ENCODE peak calls at places on chromosomes 12 and 14, in nine cellular contexts. One of them, this sample, is unnamed.

GRCh38 chr12:121653999-121654398 is 15.5 kb downstream of the MORN3 start:
- DNase-seq in right cardiac atrium: no peak
- DNase-seq in Panc1: no peak
- DNase-seq in K562: peak; percentile 79
- DNase-seq in heart right ventricle: no peak
- DNase-seq in CD4-positive, alpha-beta memory T cell: no peak
- DNase-seq in AG04450: no peak
- DNase-seq in fibroblast of lung: no peak
- DNase-seq in adrenal gland: no peak
- DNase-seq in this sample: no peak

GRCh38 chr12:121344506-121344905 is 7.7 kb downstream of the ANAPC5 start:
- DNase-seq in adrenal gland: no peak
- DNase-seq in Panc1: no peak
- DNase-seq in K562: no peak
- DNase-seq in CD4-positive, alpha-beta memory T cell: no peak
- DNase-seq in AG04450: no peak
- DNase-seq in right cardiac atrium: no peak
- DNase-seq in fibroblast of lung: no peak
- DNase-seq in heart right ventricle: no peak
- DNase-seq in this sample: no peak

GRCh38 chr14:100544506-100545141 is 42.6 kb downstream of the BEGAIN start:
- DNase-seq in CD4-positive, alpha-beta memory T cell: no peak
- DNase-seq in fibroblast of lung: no peak
- DNase-seq in AG04450: no peak
- DNase-seq in adrenal gland: no peak
- DNase-seq in K562: no peak
- DNase-seq in right cardiac atrium: peak; percentile 41
- DNase-seq in heart right ventricle: no peak
- DNase-seq in Panc1: no peak
- DNase-seq in this sample: no peak

GRCh38 chr14:71918955-71919354 is 13.3 kb upstream of the RGS6 start:
- DNase-seq in K562: no peak
- DNase-seq in fibroblast of lung: no peak
- DNase-seq in AG04450: no peak
- DNase-seq in adrenal gland: no peak
- DNase-seq in heart right ventricle: no peak
- DNase-seq in CD4-positive, alpha-beta memory T cell: no peak
- DNase-seq in Panc1: no peak
- DNase-seq in right cardiac atrium: no peak
- DNase-seq in this sample: no peak

GRCh38 chr12:112537710-112538396 is 119.1 kb downstream of the PTPN11 start:
- DNase-seq in AG04450: no peak
- DNase-seq in heart right ventricle: no peak
- DNase-seq in fibroblast of lung: no peak
- DNase-seq in adrenal gland: no peak
- DNase-seq in Panc1: no peak
- DNase-seq in CD4-positive, alpha-beta memory T cell: no peak
- DNase-seq in K562: no peak
- DNase-seq in right cardiac atrium: no peak
- DNase-seq in this sample: no peak

GRCh38 chr12:42557586-42558172 is 31.9 kb downstream of the PRICKLE1 start:
- DNase-seq in AG04450: no peak
- DNase-seq in heart right ventricle: no peak
- DNase-seq in K562: no peak
- DNase-seq in fibroblast of lung: no peak
- DNase-seq in CD4-positive, alpha-beta memory T cell: no peak
- DNase-seq in right cardiac atrium: no peak
- DNase-seq in adrenal gland: no peak
- DNase-seq in Panc1: no peak
- DNase-seq in this sample: no peak

GRCh38 chr12:114926341-114926740 is 242.4 kb upstream of the TBX3 start:
- DNase-seq in Panc1: no peak
- DNase-seq in fibroblast of lung: no peak
- DNase-seq in adrenal gland: no peak
- DNase-seq in CD4-positive, alpha-beta memory T cell: no peak
- DNase-seq in heart right ventricle: no peak
- DNase-seq in K562: no peak
- DNase-seq in right cardiac atrium: no peak
- DNase-seq in AG04450: no peak
- DNase-seq in this sample: no peak

GRCh38 chr12:49537709-49538601 is 875 bp upstream of the KCNH3 start:
- DNase-seq in heart right ventricle: no peak
- DNase-seq in Panc1: no peak
- DNase-seq in fibroblast of lung: no peak
- DNase-seq in right cardiac atrium: no peak
- DNase-seq in adrenal gland: no peak
- DNase-seq in AG04450: no peak
- DNase-seq in K562: peak; percentile 37
- DNase-seq in CD4-positive, alpha-beta memory T cell: no peak
- DNase-seq in this sample: peak; percentile 32

GRCh38 chr12:109310247-109311125 is 1.4 kb upstream of the FOXN4 start:
- DNase-seq in K562: peak; percentile 61
- DNase-seq in heart right ventricle: no peak
- DNase-seq in CD4-positive, alpha-beta memory T cell: no peak
- DNase-seq in fibroblast of lung: no peak
- DNase-seq in adrenal gland: no peak
- DNase-seq in right cardiac atrium: no peak
- DNase-seq in Panc1: no peak
- DNase-seq in AG04450: no peak
- DNase-seq in this sample: peak; percentile 83

GRCh38 chr14:72792051-72792788 is 101.7 kb downstream of the DPF3 start:
- DNase-seq in CD4-positive, alpha-beta memory T cell: no peak
- DNase-seq in fibroblast of lung: peak; percentile 31
- DNase-seq in K562: no peak
- DNase-seq in adrenal gland: peak; percentile 93
- DNase-seq in Panc1: no peak
- DNase-seq in right cardiac atrium: peak; percentile 83
- DNase-seq in heart right ventricle: peak; percentile 68
- DNase-seq in AG04450: no peak
- DNase-seq in this sample: no peak

GRCh38 chr14:95998656-95999055 is 40.5 kb upstream of the C14orf132 start:
- DNase-seq in fibroblast of lung: peak; percentile 70
- DNase-seq in K562: no peak
- DNase-seq in AG04450: peak; percentile 13
- DNase-seq in right cardiac atrium: no peak
- DNase-seq in heart right ventricle: no peak
- DNase-seq in Panc1: no peak
- DNase-seq in CD4-positive, alpha-beta memory T cell: no peak
- DNase-seq in adrenal gland: no peak
- DNase-seq in this sample: peak; percentile 10

GRCh38 chr12:123614531-123614930 is 12.6 kb downstream of the DDX55 start:
- DNase-seq in Panc1: no peak
- DNase-seq in right cardiac atrium: peak; percentile 57
- DNase-seq in heart right ventricle: no peak
- DNase-seq in AG04450: no peak
- DNase-seq in adrenal gland: peak; percentile 71
- DNase-seq in K562: no peak
- DNase-seq in CD4-positive, alpha-beta memory T cell: no peak
- DNase-seq in fibroblast of lung: peak; percentile 35
- DNase-seq in this sample: no peak

GRCh38 chr12:54431911-54432814 is 13.1 kb upstream of the ITGA5 start:
- DNase-seq in AG04450: peak; percentile 16
- DNase-seq in Panc1: no peak
- DNase-seq in fibroblast of lung: peak; percentile 90
- DNase-seq in adrenal gland: peak; percentile 82
- DNase-seq in heart right ventricle: peak; percentile 68
- DNase-seq in CD4-positive, alpha-beta memory T cell: no peak
- DNase-seq in right cardiac atrium: peak; percentile 88
- DNase-seq in K562: peak; percentile 87
- DNase-seq in this sample: no peak

DNA sequence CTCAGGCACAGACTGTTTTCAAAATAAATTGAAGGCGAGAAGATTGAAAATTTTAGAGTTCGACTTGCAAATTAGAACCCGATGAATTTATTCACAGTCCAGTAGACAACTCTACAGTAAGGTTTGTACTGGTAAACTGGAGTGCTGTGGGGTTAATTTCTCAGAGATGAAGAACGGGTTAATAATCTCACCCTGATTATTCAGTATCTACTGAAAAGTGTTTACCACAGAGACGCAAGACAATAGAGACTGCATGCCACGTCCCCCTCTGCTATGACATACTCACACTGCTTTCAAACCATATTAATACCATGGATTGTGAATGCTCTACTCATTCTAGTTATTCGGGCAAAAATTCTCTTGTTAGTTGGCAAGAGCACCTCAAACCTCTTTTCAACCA is 36.1 kb downstream of the CFL2 start:
- DNase-seq in K562: no peak
- DNase-seq in right cardiac atrium: no peak
- DNase-seq in AG04450: no peak
- DNase-seq in heart right ventricle: no peak
- DNase-seq in fibroblast of lung: no peak
- DNase-seq in CD4-positive, alpha-beta memory T cell: no peak
- DNase-seq in Panc1: no peak
- DNase-seq in adrenal gland: no peak
- DNase-seq in this sample: no peak
- H3K27ac ChIP-seq in K562: no peak overlapping the region
- H3K27ac ChIP-seq in right cardiac atrium: no peak overlapping the region
- H3K27ac ChIP-seq in AG04450: no peak overlapping the region
- H3K27ac ChIP-seq in heart right ventricle: no peak overlapping the region
- H3K27ac ChIP-seq in fibroblast of lung: no peak overlapping the region
- H3K27ac ChIP-seq in CD4-positive, alpha-beta memory T cell: no peak overlapping the region
- H3K27ac ChIP-seq in Panc1: peak overlapping the region; percentile 87
- H3K27ac ChIP-seq in adrenal gland: no peak overlapping the region
- H3K27ac ChIP-seq in this sample: no peak overlapping the region

GRCh38 chr14:69316449-69317391 is 56.8 kb downstream of the GALNT16 start:
- DNase-seq in AG04450: peak; percentile 94
- DNase-seq in K562: no peak
- DNase-seq in right cardiac atrium: peak; percentile 77
- DNase-seq in Panc1: peak; percentile 48
- DNase-seq in adrenal gland: peak; percentile 35
- DNase-seq in fibroblast of lung: peak; percentile 98
- DNase-seq in heart right ventricle: peak; percentile 40
- DNase-seq in CD4-positive, alpha-beta memory T cell: no peak
- DNase-seq in this sample: no peak

GRCh38 chr14:69317392-69317755 is 57.4 kb downstream of the GALNT16 start:
- DNase-seq in right cardiac atrium: no peak
- DNase-seq in fibroblast of lung: no peak
- DNase-seq in AG04450: no peak
- DNase-seq in adrenal gland: no peak
- DNase-seq in K562: no peak
- DNase-seq in Panc1: peak; percentile 30
- DNase-seq in CD4-positive, alpha-beta memory T cell: no peak
- DNase-seq in heart right ventricle: no peak
- DNase-seq in this sample: no peak

GRCh38 chr14:69318241-69318640 is 58.3 kb downstream of the GALNT16 start:
- DNase-seq in heart right ventricle: no peak
- DNase-seq in K562: no peak
- DNase-seq in CD4-positive, alpha-beta memory T cell: no peak
- DNase-seq in fibroblast of lung: no peak
- DNase-seq in right cardiac atrium: no peak
- DNase-seq in Panc1: no peak
- DNase-seq in adrenal gland: no peak
- DNase-seq in AG04450: no peak
- DNase-seq in this sample: peak; percentile 78

GRCh38 chr14:69318901-69319475 is 59.0 kb downstream of the GALNT16 start:
- DNase-seq in K562: no peak
- DNase-seq in fibroblast of lung: no peak
- DNase-seq in right cardiac atrium: no peak
- DNase-seq in heart right ventricle: no peak
- DNase-seq in adrenal gland: no peak
- DNase-seq in AG04450: no peak
- DNase-seq in CD4-positive, alpha-beta memory T cell: no peak
- DNase-seq in Panc1: no peak
- DNase-seq in this sample: no peak

DNA sequence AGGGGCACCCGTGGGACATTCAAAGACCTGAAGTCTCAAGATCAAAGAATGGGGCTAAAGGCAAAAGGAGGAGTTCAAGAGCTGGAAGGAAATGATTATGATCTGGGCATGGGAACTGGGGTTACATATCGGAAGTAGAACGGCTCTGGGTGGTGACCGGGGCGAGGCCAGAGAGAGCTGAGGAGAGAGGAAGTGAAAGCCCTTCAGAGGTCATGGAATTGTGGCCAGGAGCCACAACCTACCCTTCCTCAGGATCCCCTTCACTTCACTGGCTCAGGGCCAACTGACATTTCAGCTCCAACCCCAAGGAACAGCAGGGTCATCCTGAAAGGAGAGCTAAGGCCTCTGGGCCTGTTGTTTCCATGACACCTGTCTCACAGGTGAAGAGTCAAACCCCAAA is 57.8 kb downstream of the GALNT16 start:
- DNase-seq in AG04450: no peak
- DNase-seq in adrenal gland: no peak
- DNase-seq in CD4-positive, alpha-beta memory T cell: no peak
- DNase-seq in fibroblast of lung: no peak
- DNase-seq in Panc1: no peak
- DNase-seq in right cardiac atrium: no peak
- DNase-seq in heart right ventricle: no peak
- DNase-seq in K562: no peak
- DNase-seq in this sample: peak; percentile 9
- H3K27ac ChIP-seq in AG04450: peak overlapping the region; percentile 58
- H3K27ac ChIP-seq in adrenal gland: no peak overlapping the region
- H3K27ac ChIP-seq in CD4-positive, alpha-beta memory T cell: no peak overlapping the region
- H3K27ac ChIP-seq in fibroblast of lung: peak overlapping the region; percentile 79
- H3K27ac ChIP-seq in Panc1: no peak overlapping the region
- H3K27ac ChIP-seq in right cardiac atrium: peak overlapping the region; percentile 74
- H3K27ac ChIP-seq in heart right ventricle: peak overlapping the region; percentile 31
- H3K27ac ChIP-seq in K562: no peak overlapping the region
- H3K27ac ChIP-seq in this sample: no peak overlapping the region

DNA sequence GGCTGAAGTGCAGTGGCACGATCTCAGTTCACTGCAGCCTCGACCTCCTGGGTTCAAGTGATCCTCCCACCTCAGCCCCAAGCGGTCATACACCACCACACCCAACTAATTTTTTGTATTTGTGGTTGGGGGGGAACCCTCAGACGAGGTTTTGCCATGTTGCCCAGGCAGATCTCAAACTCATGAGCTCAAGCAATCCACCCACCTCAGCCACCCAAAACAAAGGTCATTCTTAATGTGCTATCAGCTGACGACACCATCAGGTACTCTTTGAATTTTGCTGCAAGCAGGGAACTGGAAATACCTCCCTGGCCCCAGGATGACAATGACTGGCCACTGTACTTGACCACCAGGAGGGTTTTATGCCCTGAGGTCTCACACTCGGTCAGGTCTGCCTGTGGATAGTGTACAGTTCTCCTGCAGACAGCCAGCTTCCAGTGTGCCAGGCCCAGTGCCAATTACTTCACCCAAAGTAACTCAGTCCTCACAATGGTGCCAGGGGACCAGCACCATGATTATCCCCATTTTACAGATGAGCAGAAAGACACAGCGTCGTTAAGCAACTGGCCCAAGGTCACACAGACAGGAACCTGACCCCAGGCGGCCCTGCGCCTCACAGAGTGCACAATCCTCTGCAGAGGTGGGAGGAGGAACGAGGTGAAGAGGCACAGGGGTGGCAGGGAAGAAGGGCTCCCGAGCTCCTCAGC is 42.9 kb downstream of the ITPK1 start:
- DNase-seq in right cardiac atrium: peak; percentile 49
- DNase-seq in AG04450: no peak
- DNase-seq in adrenal gland: no peak
- DNase-seq in Panc1: no peak
- DNase-seq in heart right ventricle: no peak
- DNase-seq in CD4-positive, alpha-beta memory T cell: no peak
- DNase-seq in K562: no peak
- DNase-seq in fibroblast of lung: no peak
- DNase-seq in this sample: no peak
- H3K27ac ChIP-seq in right cardiac atrium: no peak overlapping the region
- H3K27ac ChIP-seq in AG04450: no peak overlapping the region
- H3K27ac ChIP-seq in adrenal gland: no peak overlapping the region
- H3K27ac ChIP-seq in Panc1: no peak overlapping the region
- H3K27ac ChIP-seq in heart right ventricle: peak overlapping the region; percentile 40
- H3K27ac ChIP-seq in CD4-positive, alpha-beta memory T cell: no peak overlapping the region
- H3K27ac ChIP-seq in K562: no peak overlapping the region
- H3K27ac ChIP-seq in fibroblast of lung: no peak overlapping the region
- H3K27ac ChIP-seq in this sample: no peak overlapping the region

GRCh38 chr12:69511870-69512269 is 41.7 kb downstream of the FRS2 start:
- DNase-seq in Panc1: no peak
- DNase-seq in K562: no peak
- DNase-seq in right cardiac atrium: no peak
- DNase-seq in fibroblast of lung: no peak
- DNase-seq in CD4-positive, alpha-beta memory T cell: no peak
- DNase-seq in AG04450: no peak
- DNase-seq in adrenal gland: no peak
- DNase-seq in heart right ventricle: no peak
- DNase-seq in this sample: no peak
- H3K27ac ChIP-seq in Panc1: no peak overlapping the region
- H3K27ac ChIP-seq in K562: no peak overlapping the region
- H3K27ac ChIP-seq in right cardiac atrium: no peak overlapping the region
- H3K27ac ChIP-seq in fibroblast of lung: no peak overlapping the region
- H3K27ac ChIP-seq in CD4-positive, alpha-beta memory T cell: no peak overlapping the region
- H3K27ac ChIP-seq in AG04450: no peak overlapping the region
- H3K27ac ChIP-seq in adrenal gland: no peak overlapping the region
- H3K27ac ChIP-seq in heart right ventricle: no peak overlapping the region
- H3K27ac ChIP-seq in this sample: no peak overlapping the region